ENCODE peak calls at places on chromosomes 12 and 14, in seven cellular contexts. V is neural progenitor cell, F is H9, L is mammary epithelial cell, X is GM23338, U is Karpas-422, D is PC-3. C is an unnamed sample.

GRCh38 chr12:97131220-97131981 is 224.3 kb downstream of the NEDD1 start:
- DNase-seq in V (peak; percentile 92), F (peak; percentile 81), L (no peak), X (peak; percentile 90), U (no peak), D (no peak), C (no peak)

GRCh38 chr14:70034257-70034656 is 154.5 kb downstream of the SLC8A3 start:
- DNase-seq in V (no peak), F (no peak), L (no peak), X (no peak), U (no peak), D (no peak), C (no peak)

GRCh38 chr12:45324391-45324790 is 108.5 kb downstream of the ANO6 start:
- DNase-seq in V (no peak), F (no peak), L (no peak), X (no peak), U (no peak), D (no peak), C (no peak)

GRCh38 chr12:111429760-111430417 is 24.2 kb downstream of the SH2B3 start:
- DNase-seq in V (no peak), F (no peak), L (no peak), X (no peak), U (no peak), D (no peak), C (no peak)

GRCh38 chr14:52871606-52872005 is 79.2 kb downstream of the FERMT2 start:
- DNase-seq in V (no peak), F (no peak), L (peak; percentile 29), X (no peak), U (no peak), D (peak; percentile 37), C (no peak)

GRCh38 chr12:14824012-14824634 is 10.1 kb upstream of the SMCO3 start:
- DNase-seq in V (no peak), F (no peak), L (peak; percentile 64), X (no peak), U (no peak), D (no peak), C (peak; percentile 17)

GRCh38 chr14:61586539-61587396 is 108.5 kb upstream of the HIF1A start:
- DNase-seq in V (no peak), F (no peak), L (peak; percentile 37), X (no peak), U (no peak), D (peak; percentile 90), C (peak; percentile 73)

GRCh38 chr12:95966287-95966870 is 23.2 kb downstream of the AMDHD1 start:
- DNase-seq in V (no peak), F (no peak), L (peak; percentile 19), X (no peak), U (no peak), D (no peak), C (no peak)

GRCh38 chr14:100857196-100857922 is 31.4 kb downstream of the MEG3 start:
- DNase-seq in V (no peak), F (no peak), L (no peak), X (no peak), U (no peak), D (no peak), C (no peak)

GRCh38 chr14:96754845-96755184 is 42.4 kb upstream of the VRK1 start:
- DNase-seq in V (peak; percentile 81), F (peak; percentile 63), L (no peak), X (peak; percentile 46), U (no peak), D (no peak), C (no peak)

GRCh38 chr12:113232787-113233585 is 11.7 kb downstream of the TPCN1 start:
- DNase-seq in V (peak; percentile 57), F (peak; percentile 95), L (no peak), X (peak; percentile 92), U (peak; percentile 97), D (no peak), C (no peak)

GRCh38 chr12:56425188-56425587 is 24.0 kb downstream of the TIMELESS start:
- DNase-seq in V (no peak), F (no peak), L (no peak), X (no peak), U (no peak), D (no peak), C (no peak)

GRCh38 chr12:108425238-108425795 is 86.2 kb upstream of the CMKLR1 start:
- DNase-seq in V (peak; percentile 62), F (peak; percentile 73), L (no peak), X (peak; percentile 54), U (no peak), D (no peak), C (no peak)

GRCh38 chr12:29145372-29146170 is 3.5 kb upstream of the FAR2 start:
- DNase-seq in V (peak; percentile 63), F (peak; percentile 63), L (no peak), X (peak; percentile 48), U (peak; percentile 15), D (no peak), C (no peak)

GRCh38 chr12:106804668-106805067 is 30.2 kb downstream of the RIC8B start:
- DNase-seq in V (no peak), F (no peak), L (no peak), X (no peak), U (no peak), D (no peak), C (no peak)

GRCh38 chr12:111437816-111438454 is 32.2 kb downstream of the SH2B3 start:
- DNase-seq in V (no peak), F (no peak), L (peak; percentile 77), X (no peak), U (no peak), D (peak; percentile 43), C (peak; percentile 89)

GRCh38 chr12:4269279-4269991 is 4.1 kb upstream of the CCND2 start:
- DNase-seq in V (peak; percentile 84), F (peak; percentile 90), L (peak; percentile 39), X (peak; percentile 96), U (peak; percentile 85), D (no peak), C (peak; percentile 41)

GRCh38 chr14:50757702-50758101 is 73.3 kb downstream of the NIN start:
- DNase-seq in V (no peak), F (no peak), L (no peak), X (no peak), U (no peak), D (no peak), C (no peak)

GRCh38 chr12:94509317-94509716 is 49.6 kb upstream of the CEP83 start:
- DNase-seq in V (no peak), F (no peak), L (no peak), X (no peak), U (no peak), D (no peak), C (no peak)

GRCh38 chr14:34231626-34232025 is 230.4 kb downstream of the SPTSSA start:
- DNase-seq in V (no peak), F (no peak), L (no peak), X (no peak), U (no peak), D (no peak), C (no peak)

GRCh38 chr14:41062826-41063225 is 543.9 kb upstream of the LRFN5 start:
- DNase-seq in V (no peak), F (no peak), L (no peak), X (no peak), U (no peak), D (peak; percentile 72), C (peak; percentile 26)

GRCh38 chr14:100612879-100613455 is 25.8 kb upstream of the BEGAIN start:
- DNase-seq in V (no peak), F (no peak), L (no peak), X (no peak), U (no peak), D (no peak), C (no peak)

GRCh38 chr14:34029921-34030334 is 79.1 kb upstream of the EGLN3 start:
- DNase-seq in V (peak; percentile 18), F (peak; percentile 36), L (no peak), X (peak; percentile 20), U (no peak), D (no peak), C (peak; percentile 66)

GRCh38 chr14:74881425-74882102 is at the start of gene DLST:
- DNase-seq in V (peak; percentile 93), F (peak; percentile 90), L (peak; percentile 80), X (peak; percentile 91), U (peak; percentile 98), D (peak; percentile 88), C (peak; percentile 86)
- H3K79me2 ChIP-seq in V (peaks cover 48% of the 10 kb centered on the region), F (peaks cover 23% of the 10 kb centered on the region), L (peaks cover 52% of the 10 kb centered on the region), X (peaks cover 43% of the 10 kb centered on the region), U (peaks cover 49% of the 10 kb centered on the region), D (peaks cover 52% of the 10 kb centered on the region), C (peaks cover 42% of the 10 kb centered on the region)

GRCh38 chr14:91577632-91578233 is 67.6 kb upstream of the PPP4R3A start:
- DNase-seq in V (no peak), F (no peak), L (no peak), X (no peak), U (no peak), D (no peak), C (no peak)

GRCh38 chr14:91585856-91586255 is 75.7 kb upstream of the PPP4R3A start:
- DNase-seq in V (no peak), F (no peak), L (peak; percentile 13), X (no peak), U (no peak), D (peak; percentile 48), C (no peak)

GRCh38 chr14:91586451-91586850 is 76.3 kb upstream of the PPP4R3A start:
- DNase-seq in V (no peak), F (no peak), L (peak; percentile 11), X (no peak), U (no peak), D (no peak), C (no peak)

GRCh38 chr14:91582761-91583160 is 72.7 kb upstream of the PPP4R3A start:
- DNase-seq in V (no peak), F (no peak), L (no peak), X (no peak), U (no peak), D (no peak), C (no peak)

GRCh38 chr14:91580886-91581615 is 70.9 kb upstream of the PPP4R3A start:
- DNase-seq in V (no peak), F (no peak), L (no peak), X (peak; percentile 49), U (no peak), D (no peak), C (no peak)
- H3K4me2 ChIP-seq in V (no peak overlapping the region), F (peak overlapping the region; percentile 3), L (no peak overlapping the region), X (peak overlapping the region; percentile 69), U (no peak overlapping the region), D (no peak overlapping the region), C (no peak overlapping the region)

DNA sequence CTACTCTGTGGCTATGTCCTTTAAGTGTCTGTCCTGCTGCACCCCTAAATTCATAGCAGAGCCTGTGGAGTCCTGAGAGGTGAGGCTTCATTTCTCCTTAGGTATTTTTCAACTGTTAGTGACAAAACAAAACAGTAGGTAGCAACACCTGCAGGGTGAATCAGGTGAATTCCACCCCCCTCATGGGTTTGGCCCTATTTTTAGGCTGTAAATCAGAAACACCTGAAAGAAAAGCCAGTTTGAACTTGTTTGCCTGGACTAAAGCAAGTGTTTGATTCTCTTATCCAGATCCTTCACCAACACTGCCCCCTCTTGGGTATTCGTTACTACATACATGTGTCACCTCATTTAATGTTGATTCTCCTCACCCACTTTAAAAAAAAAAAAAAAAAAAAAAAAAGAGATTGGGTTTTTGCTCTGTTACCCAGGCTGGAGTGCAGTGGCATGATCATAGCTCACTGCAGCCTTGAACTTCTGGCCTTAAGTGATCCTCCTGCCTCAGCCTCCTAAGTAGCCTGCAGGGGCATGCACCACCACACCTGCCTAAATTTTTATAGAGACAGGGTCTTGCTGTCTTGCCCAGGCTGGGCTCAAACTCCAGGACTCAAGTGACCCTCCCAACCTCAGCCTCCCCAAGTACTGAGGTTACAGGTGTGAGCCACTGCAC is 10.3 kb downstream of the TBPL2 start:
- DNase-seq in V (peak; percentile 67), F (no peak), L (peak; percentile 87), X (peak; percentile 92), U (peak; percentile 88), D (peak; percentile 97), C (peak; percentile 88)
- H3K79me2 ChIP-seq in V (no peaks in the 10 kb centered on the region), F (no peaks in the 10 kb centered on the region), L (no peaks in the 10 kb centered on the region), X (no peaks in the 10 kb centered on the region), U (no peaks in the 10 kb centered on the region), D (no peaks in the 10 kb centered on the region), C (no peaks in the 10 kb centered on the region)

GRCh38 chr14:20428802-20429201 is 7.2 kb downstream of the KLHL33 start:
- DNase-seq in V (no peak), F (no peak), L (no peak), X (no peak), U (no peak), D (peak; percentile 25), C (no peak)
- H3K4me2 ChIP-seq in V (no peak overlapping the region), F (no peak overlapping the region), L (no peak overlapping the region), X (no peak overlapping the region), U (no peak overlapping the region), D (no peak overlapping the region), C (no peak overlapping the region)